ENCODE peak calls at places on chromosomes 12 and 14, in five cellular contexts. W, O, B, Y and P are unnamed samples.

GRCh38 chr12:68896881-68897540 is 36.0 kb downstream of the CPM start:
- DNase-seq in Y (no peak), O (no peak), B (no peak), W (no peak), P (no peak)

GRCh38 chr14:61584258-61584657 is 111.1 kb upstream of the HIF1A start:
- DNase-seq in Y (no peak), B (no peak), W (no peak), O (no peak), P (no peak)

GRCh38 chr14:24378327-24378726 is 10.3 kb downstream of the NFATC4 start:
- DNase-seq in Y (peak; percentile 4), O (no peak), B (no peak), W (no peak), P (no peak)

GRCh38 chr12:74449872-74450271 is 87.8 kb upstream of the ATXN7L3B start:
- DNase-seq in W (no peak), O (no peak), B (no peak), Y (no peak), P (no peak)

GRCh38 chr14:69629225-69630127 is 18.1 kb downstream of the SUSD6 start:
- DNase-seq in O (no peak), W (no peak), B (no peak), Y (no peak), P (no peak)

GRCh38 chr14:103161054-103161397 is 37.8 kb downstream of the TNFAIP2 start:
- DNase-seq in B (no peak), W (no peak), Y (no peak), O (no peak), P (no peak)

GRCh38 chr12:32302218-32302826 is 97.0 kb upstream of the FGD4 start:
- DNase-seq in Y (no peak), B (peak; percentile 17), W (peak; percentile 55), O (peak; percentile 53), P (no peak)

GRCh38 chr14:89041245-89041585 is 216.8 kb downstream of the TTC8 start:
- DNase-seq in Y (peak; percentile 74), O (peak; percentile 93), B (peak; percentile 63), W (peak; percentile 69), P (no peak)

GRCh38 chr14:23070262-23071129 is 13.2 kb upstream of the CDH24 start:
- DNase-seq in B (no peak), Y (no peak), O (no peak), W (no peak), P (no peak)

GRCh38 chr12:3054993-3055711 is 22.0 kb upstream of the TSPAN9 start:
- DNase-seq in W (no peak), Y (no peak), B (no peak), O (no peak), P (peak; percentile 84)

GRCh38 chr12:66877886-66878285 is 199.0 kb upstream of the GRIP1 start:
- DNase-seq in W (no peak), O (no peak), B (no peak), Y (no peak), P (no peak)

GRCh38 chr12:116392061-116392460 is 114.6 kb upstream of the MED13L start:
- DNase-seq in W (no peak), O (no peak), Y (no peak), B (no peak), P (no peak)

GRCh38 chr12:9961901-9962300 is 9.3 kb upstream of the CLEC12A start:
- DNase-seq in O (no peak), B (no peak), W (no peak), Y (no peak), P (no peak)

GRCh38 chr12:58529114-58529665 is 391.1 kb downstream of the LRIG3 start:
- DNase-seq in B (no peak), W (no peak), Y (no peak), O (no peak), P (no peak)

GRCh38 chr12:6360080-6360571 is 15.2 kb downstream of the SCNN1A start:
- DNase-seq in O (peak; percentile 59), B (peak; percentile 75), Y (no peak), W (no peak), P (no peak)

GRCh38 chr12:93784339-93785086 is 107.3 kb downstream of the CRADD start:
- DNase-seq in Y (no peak), O (peak; percentile 25), B (peak; percentile 48), W (peak; percentile 44), P (peak; percentile 96)

DNA sequence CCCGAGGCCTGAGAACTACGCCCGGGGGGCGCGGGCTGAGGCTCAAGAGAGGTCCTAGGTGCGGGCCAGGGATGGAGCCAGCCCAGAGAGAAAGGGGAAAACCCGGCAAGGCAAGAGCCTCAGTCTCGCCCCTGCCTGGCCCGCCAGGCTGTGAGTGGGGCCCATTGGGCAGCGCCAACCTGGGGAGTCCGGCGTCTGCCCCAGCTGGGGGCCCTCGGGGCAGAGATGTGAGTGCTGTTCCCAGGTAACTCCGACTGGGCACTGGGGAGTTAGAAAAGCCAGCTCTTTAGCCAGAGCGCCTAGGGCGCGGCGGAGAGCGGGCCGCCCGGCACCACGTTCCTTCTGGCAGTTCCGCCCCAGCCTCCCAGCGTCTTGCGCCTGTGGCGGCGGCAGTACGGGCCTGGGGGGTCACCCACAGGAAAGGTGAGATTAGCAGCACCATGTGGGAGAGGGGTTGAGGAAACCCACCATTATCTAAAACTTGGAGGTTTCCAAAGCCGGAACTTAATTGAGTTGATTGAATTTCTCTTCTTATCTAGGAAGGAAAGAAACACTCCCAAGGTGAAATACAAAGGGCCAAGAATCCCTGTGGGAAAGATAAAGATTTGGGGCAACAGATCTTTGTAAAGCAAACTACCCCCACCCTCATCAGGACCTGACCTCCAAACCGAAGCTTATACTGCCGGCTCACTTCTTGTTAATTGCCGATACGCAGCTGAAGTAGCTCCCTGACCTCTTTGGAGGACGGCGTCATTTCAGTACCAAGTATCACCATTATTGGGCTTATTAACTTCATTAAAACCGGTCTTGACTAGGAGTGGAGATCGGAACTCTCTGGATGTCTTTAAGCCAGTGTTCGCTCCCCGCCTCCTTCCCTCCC is 11.6 kb downstream of the OTX2 start:
- DNase-seq in O (no peak), W (no peak), Y (no peak), B (no peak), P (no peak)
- TF ChIP-seq POLR2AphosphoS5 in O (no peak), W (no peak), Y (no peak), B (no peak), P (no peak)

GRCh38 chr14:93903342-93904184 is 23.6 kb upstream of the FAM181A start:
- DNase-seq in B (no peak), Y (peak; percentile 40), O (peak; percentile 54), W (peak; percentile 58), P (no peak)
- TF ChIP-seq CTCF in B (no peak), Y (peak; percentile 30), O (peak; percentile 83), W (peak; percentile 18), P (no peak)

GRCh38 chr14:79279645-79280399 is 931.5 kb downstream of the DIO2 start:
- DNase-seq in Y (peak; percentile 25), W (peak; percentile 8), B (peak; percentile 9), O (no peak), P (no peak)

GRCh38 chr14:79280400-79280670 is 931.0 kb downstream of the DIO2 start:
- DNase-seq in O (no peak), Y (no peak), B (no peak), W (no peak), P (no peak)

GRCh38 chr14:79278798-79279644 is 932.3 kb downstream of the DIO2 start:
- DNase-seq in W (peak; percentile 82), O (peak; percentile 27), B (peak; percentile 82), Y (peak; percentile 84), P (peak; percentile 93)

GRCh38 chr14:79275367-79275655 is 936.0 kb downstream of the DIO2 start:
- DNase-seq in B (no peak), Y (no peak), O (no peak), W (no peak), P (no peak)

GRCh38 chr14:79278286-79278797 is 933.0 kb downstream of the DIO2 start:
- DNase-seq in O (no peak), W (peak; percentile 4), B (no peak), Y (no peak), P (peak; percentile 63)
- H3K27me3 ChIP-seq in O (peaks cover 26% of the 10 kb centered on the region), W (no peaks in the 10 kb centered on the region), B (peaks cover 56% of the 10 kb centered on the region), Y (no peaks in the 10 kb centered on the region), P (no peaks in the 10 kb centered on the region)

GRCh38 chr12:22658214-22658613 is 33.2 kb downstream of the ETNK1 start:
- DNase-seq in O (no peak), W (no peak), Y (no peak), B (no peak), P (no peak)
- TF ChIP-seq POLR2AphosphoS5 in O (no peak), W (no peak), Y (no peak), B (no peak), P (no peak)

DNA sequence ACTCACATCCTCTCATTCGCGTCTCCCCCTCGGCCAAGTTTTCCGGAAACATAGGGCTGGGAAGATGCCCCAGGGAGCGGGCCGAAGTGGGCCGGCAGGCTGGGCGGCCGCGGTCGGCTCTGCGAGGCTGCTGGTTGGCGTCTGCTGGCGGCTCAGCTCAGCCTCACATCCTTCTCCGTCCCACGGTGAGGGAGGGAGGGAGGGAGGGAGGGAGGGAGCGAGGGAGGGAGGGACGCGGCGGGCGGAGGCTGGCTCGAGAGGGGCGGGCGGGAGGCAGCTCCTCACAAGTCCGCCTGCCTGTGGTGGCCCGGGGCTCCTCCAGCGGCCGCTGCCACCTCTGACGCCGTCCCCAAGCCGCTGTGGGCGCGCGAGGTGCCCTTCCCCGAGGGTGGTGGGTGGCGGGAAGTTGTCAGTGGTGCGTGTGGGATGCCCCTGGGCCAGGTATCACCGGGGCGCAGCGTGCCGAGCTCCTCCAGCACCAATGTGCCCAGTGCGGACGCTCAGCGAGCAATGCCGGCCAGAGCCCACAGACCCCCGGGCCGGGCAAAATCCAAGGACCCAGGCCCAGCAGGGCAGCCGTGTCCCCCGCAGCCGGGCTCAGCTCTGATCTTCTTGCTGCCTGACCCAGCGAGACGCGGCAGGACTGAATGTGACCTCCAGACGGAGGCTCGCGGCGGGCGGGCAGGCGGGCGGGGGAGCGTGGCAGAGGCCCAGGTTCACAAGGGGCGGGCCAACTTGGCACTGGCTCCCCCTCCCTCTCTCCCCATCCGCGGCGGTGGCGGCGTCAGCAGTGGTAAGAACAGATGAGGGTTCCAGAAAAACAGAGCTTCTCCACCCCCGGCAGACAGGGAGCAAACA is 94.0 kb downstream of the RFLNA start:
- DNase-seq in Y (peak; percentile 91), O (peak; percentile 79), W (peak; percentile 93), B (peak; percentile 85), P (peak; percentile 96)
- TF ChIP-seq CTCF in Y (no peak), O (peak; percentile 13), W (peak; percentile 9), B (no peak), P (no peak)